ENCODE peak calls at places on chromosomes 13 and 19, in eight cellular contexts. V, W, F, B, R, E, L and A are unnamed samples.

GRCh38 chr13:103371271-103371670 is 305.1 kb upstream of the SLC10A2 start:
- DNase-seq in F (no peak), L (no peak), R (no peak), E (no peak), V (no peak), W (no peak), B (no peak), A (no peak)

GRCh38 chr19:16943942-16944625 is 55.3 kb downstream of the F2RL3 start:
- DNase-seq in F (peak; percentile 68), V (no peak), R (no peak), B (no peak), E (no peak), W (no peak), L (no peak), A (no peak)

GRCh38 chr13:42420304-42420703 is 148.4 kb downstream of the AKAP11 start:
- DNase-seq in F (no peak), E (no peak), W (no peak), R (no peak), L (no peak), B (no peak), V (no peak), A (no peak)

GRCh38 chr19:2308114-2308556 is at the start of gene LINGO3:
- DNase-seq in V (no peak), F (no peak), L (peak; percentile 38), R (peak; percentile 85), E (no peak), B (no peak), W (no peak), A (no peak)

GRCh38 chr13:106561551-106562170 is 6.3 kb downstream of the ARGLU1 start:
- DNase-seq in L (peak; percentile 26), F (no peak), V (no peak), E (no peak), B (no peak), W (no peak), R (no peak), A (no peak)

GRCh38 chr19:57050863-57051262 is 68.9 kb upstream of the USP29 start:
- DNase-seq in E (no peak), R (no peak), F (no peak), V (no peak), W (no peak), B (no peak), L (no peak), A (no peak)

GRCh38 chr13:27728271-27728670 is 64.0 kb upstream of the GSX1 start:
- DNase-seq in E (peak; percentile 42), F (no peak), L (peak; percentile 28), B (no peak), V (no peak), W (no peak), R (no peak), A (no peak)

GRCh38 chr19:566403-566802 is 6.0 kb upstream of the BSG start:
- DNase-seq in F (no peak), L (no peak), R (peak; percentile 55), B (no peak), W (no peak), V (no peak), E (no peak), A (no peak)

GRCh38 chr13:46905249-46905648 is 8.4 kb upstream of the HTR2A start:
- DNase-seq in W (no peak), B (no peak), R (no peak), V (no peak), F (no peak), L (no peak), E (no peak), A (no peak)
- TF ChIP-seq CTCF in W (no peak), B (no peak), R (no peak), V (no peak), F (no peak), L (no peak), E (peak; percentile 59), A (no peak)

DNA sequence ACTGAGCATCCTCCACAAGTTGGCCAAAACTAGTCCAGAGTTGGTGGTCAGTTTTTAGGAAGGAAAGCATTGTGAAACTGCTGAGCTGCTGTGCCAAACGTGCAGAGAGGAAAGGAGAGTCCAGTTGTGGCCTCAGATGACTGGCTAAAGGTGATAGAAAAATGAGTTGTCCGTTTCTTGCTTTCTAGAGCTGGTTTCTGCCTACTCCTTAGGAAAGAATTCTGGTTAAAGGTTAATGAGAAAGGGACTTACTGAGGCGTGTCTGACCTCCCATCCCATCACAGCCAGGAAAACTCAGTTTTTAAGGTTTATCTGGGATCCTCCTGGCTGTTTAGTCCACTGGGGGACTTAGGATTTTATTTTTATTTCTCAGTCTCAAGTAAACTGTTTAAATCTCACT is 1186.3 kb downstream of the UQCRFS1 start:
- DNase-seq in W (no peak), B (no peak), L (no peak), F (no peak), E (no peak), R (no peak), V (no peak), A (no peak)
- TF ChIP-seq CTCF in W (no peak), B (no peak), L (no peak), F (no peak), E (no peak), R (no peak), V (no peak), A (no peak)

GRCh38 chr13:30111810-30112209 is 195.5 kb downstream of the KATNAL1 start:
- DNase-seq in V (no peak), W (no peak), B (no peak), L (peak; percentile 41), E (peak; percentile 54), R (peak; percentile 10), F (no peak), A (no peak)
- TF ChIP-seq CTCF in V (no peak), W (no peak), B (no peak), L (peak; percentile 29), E (peak; percentile 55), R (peak; percentile 12), F (no peak), A (no peak)

DNA sequence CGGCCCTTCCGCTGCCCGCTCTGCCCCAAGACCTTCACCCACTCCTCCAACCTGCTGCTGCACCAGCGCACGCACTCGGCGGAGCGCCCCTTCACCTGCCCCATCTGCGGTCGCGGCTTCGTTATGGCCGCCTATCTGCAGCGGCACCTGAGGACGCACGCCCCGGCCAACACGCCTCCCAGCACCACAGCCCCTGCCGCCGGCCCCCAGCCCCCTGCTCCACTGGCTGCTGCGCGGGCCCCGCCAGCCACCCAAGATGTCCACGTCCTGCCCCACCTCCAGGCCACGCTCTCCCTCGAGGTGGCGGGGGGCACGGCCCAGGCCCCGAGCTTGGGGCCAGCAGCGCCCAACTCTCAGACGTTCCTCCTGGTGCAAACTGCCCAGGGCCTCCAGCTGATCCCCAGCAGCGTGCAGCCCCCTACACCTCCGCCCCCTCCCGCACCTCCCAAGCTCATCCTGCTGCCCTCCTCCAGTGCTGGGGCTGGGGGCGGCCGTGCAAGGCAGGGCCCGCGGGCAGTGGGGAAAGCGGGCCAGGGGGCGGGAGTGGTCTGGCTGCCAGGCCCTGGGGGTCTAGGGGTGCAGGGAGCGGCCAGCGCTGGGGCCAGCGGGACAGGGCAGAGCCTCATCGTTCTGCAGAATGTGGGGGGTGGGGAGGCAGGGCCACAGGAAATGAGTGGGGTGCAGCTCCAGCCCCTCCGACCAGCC is 1.9 kb upstream of the NAT14 start:
- DNase-seq in V (peak; percentile 53), B (no peak), W (no peak), E (no peak), L (no peak), F (no peak), R (no peak), A (no peak)
- TF ChIP-seq CTCF in V (no peak), B (no peak), W (no peak), E (no peak), L (no peak), F (no peak), R (no peak), A (no peak)

GRCh38 chr19:45092747-45093678 is at the start of gene PPP1R37:
- DNase-seq in R (peak; percentile 90), L (peak; percentile 89), W (peak; percentile 85), B (peak; percentile 91), F (peak; percentile 96), E (peak; percentile 95), V (peak; percentile 98), A (peak; percentile 93)
- TF ChIP-seq CTCF in R (no peak), L (no peak), W (peak; percentile 43), B (peak; percentile 43), F (peak; percentile 42), E (peak; percentile 39), V (peak; percentile 35), A (peak; percentile 45)

DNA sequence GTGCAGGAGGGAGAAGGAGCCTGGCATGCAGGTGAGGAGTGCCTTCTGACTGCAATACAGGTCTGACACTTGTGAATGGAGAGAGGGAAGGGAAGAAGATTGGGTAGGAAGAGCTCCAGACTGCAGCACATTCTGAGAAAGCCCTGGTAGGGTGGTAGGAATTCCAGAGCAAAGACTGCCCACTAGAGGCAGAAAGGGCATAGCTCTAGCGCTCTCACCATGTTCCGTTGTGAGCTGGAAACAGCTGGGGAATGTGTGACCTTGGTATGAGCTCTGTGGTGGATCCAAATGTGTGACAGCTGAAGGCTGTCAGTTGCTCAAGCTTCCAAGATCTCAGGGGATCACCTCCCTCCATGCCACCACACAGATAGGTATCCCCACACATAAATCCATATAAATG is 2.9 kb upstream of the MTUS2 start:
- DNase-seq in R (peak; percentile 11), W (no peak), F (no peak), L (no peak), B (no peak), V (no peak), E (peak; percentile 47), A (no peak)
- TF ChIP-seq CTCF in R (peak; percentile 54), W (no peak), F (no peak), L (no peak), B (no peak), V (no peak), E (peak; percentile 69), A (no peak)

GRCh38 chr19:12365094-12365371 is 450 bp downstream of the ZNF442 start:
- DNase-seq in E (no peak), L (no peak), V (no peak), W (no peak), F (no peak), R (no peak), B (no peak), A (no peak)

GRCh38 chr19:12364391-12365093 is 941 bp downstream of the ZNF442 start:
- DNase-seq in R (peak; percentile 35), W (no peak), V (peak; percentile 54), E (peak; percentile 18), L (peak; percentile 29), F (peak; percentile 83), B (no peak), A (peak; percentile 13)

GRCh38 chr19:12365372-12366162 is at the start of gene ZNF442:
- DNase-seq in V (peak; percentile 98), E (peak; percentile 99), F (peak; percentile 98), W (peak; percentile 74), R (peak; percentile 89), L (peak; percentile 96), B (peak; percentile 91), A (peak; percentile 99)
- TF ChIP-seq CTCF in V (peak; percentile 64), E (peak; percentile 70), F (peak; percentile 64), W (no peak), R (peak; percentile 70), L (peak; percentile 32), B (peak; percentile 60), A (peak; percentile 79)

GRCh38 chr13:112596220-112596619 is 8.3 kb upstream of the TUBGCP3 start:
- DNase-seq in B (no peak), F (no peak), L (no peak), V (no peak), W (no peak), E (no peak), R (no peak), A (no peak)
- TF ChIP-seq CTCF in B (no peak), F (no peak), L (no peak), V (no peak), W (no peak), E (no peak), R (no peak), A (no peak)